ENCODE peak calls at places on chromosomes 3 and 15, in nine cellular contexts. V, K, E, Z, M, J, O, W and G are unnamed samples.
A peak's percentile ranks its signal among the peaks of the same experiment; 100 is the strongest.

GRCh38 chr3:171950373-171950772 is 89.0 kb upstream of the FNDC3B start:
- DNase-seq in V (no peak), K (peak; percentile 71), E (peak; percentile 76), Z (no peak), M (peak; percentile 45), J (peak; percentile 49), O (no peak), W (peak; percentile 52), G (no peak)

GRCh38 chr15:40253179-40253790 is 14.4 kb downstream of the PAK6 start:
- DNase-seq in V (no peak), K (no peak), E (peak; percentile 23), Z (no peak), M (no peak), J (no peak), O (no peak), W (no peak), G (peak; percentile 91)

GRCh38 chr3:193080821-193081220 is 160.2 kb upstream of the PLAAT1 start:
- DNase-seq in V (no peak), K (no peak), E (no peak), Z (no peak), M (no peak), J (no peak), O (no peak), W (no peak), G (no peak)

GRCh38 chr3:56806407-56806806 is 4.7 kb upstream of the ARHGEF3 start:
- DNase-seq in V (peak; percentile 70), K (no peak), E (no peak), Z (no peak), M (no peak), J (no peak), O (no peak), W (no peak), G (no peak)

GRCh38 chr3:55746808-55747413 is 259.8 kb upstream of the WNT5A start:
- DNase-seq in V (no peak), K (peak; percentile 22), E (peak; percentile 48), Z (no peak), M (peak; percentile 19), J (peak; percentile 36), O (no peak), W (peak; percentile 40), G (no peak)

GRCh38 chr3:178131801-178132200 is 404.4 kb upstream of the KCNMB2 start:
- DNase-seq in V (no peak), K (peak; percentile 39), E (peak; percentile 12), Z (no peak), M (no peak), J (peak; percentile 78), O (no peak), W (peak; percentile 66), G (no peak)

GRCh38 chr3:87272718-87273337 is 3.6 kb downstream of the POU1F1 start:
- DNase-seq in V (no peak), K (no peak), E (no peak), Z (no peak), M (no peak), J (no peak), O (no peak), W (no peak), G (no peak)

GRCh38 chr15:62439543-62440016 is 274.5 kb upstream of the C2CD4B start:
- DNase-seq in V (no peak), K (no peak), E (no peak), Z (no peak), M (no peak), J (peak; percentile 88), O (peak; percentile 43), W (peak; percentile 42), G (no peak)

GRCh38 chr3:23620616-23621015 is 185.1 kb upstream of the UBE2E1 start:
- DNase-seq in V (no peak), K (peak; percentile 78), E (no peak), Z (no peak), M (no peak), J (no peak), O (no peak), W (no peak), G (no peak)

GRCh38 chr15:69531302-69532027 is 78.8 kb downstream of the RPLP1 start:
- DNase-seq in V (no peak), K (no peak), E (no peak), Z (no peak), M (no peak), J (no peak), O (no peak), W (no peak), G (no peak)

GRCh38 chr15:75680007-75680789 is 32.5 kb downstream of the CSPG4 start:
- DNase-seq in V (no peak), K (no peak), E (no peak), Z (peak; percentile 44), M (no peak), J (no peak), O (no peak), W (no peak), G (no peak)

GRCh38 chr3:111776844-111777483 is 82.1 kb upstream of the PHLDB2 start:
- DNase-seq in V (no peak), K (no peak), E (no peak), Z (no peak), M (no peak), J (no peak), O (no peak), W (no peak), G (no peak)

GRCh38 chr3:186368717-186369116 is 6.7 kb upstream of the DGKG start:
- DNase-seq in V (no peak), K (peak; percentile 61), E (no peak), Z (no peak), M (no peak), J (no peak), O (no peak), W (no peak), G (no peak)

GRCh38 chr3:127889461-127889863 is 25.6 kb upstream of the KBTBD12 start:
- DNase-seq in V (no peak), K (peak; percentile 64), E (no peak), Z (no peak), M (peak; percentile 69), J (peak; percentile 97), O (peak; percentile 48), W (peak; percentile 77), G (no peak)

GRCh38 chr3:134036291-134036690 is 6.6 kb upstream of the SLCO2A1 start:
- DNase-seq in V (peak; percentile 33), K (no peak), E (no peak), Z (no peak), M (no peak), J (no peak), O (no peak), W (no peak), G (no peak)

GRCh38 chr3:156761007-156761406 is 65.1 kb upstream of the LEKR1 start:
- DNase-seq in V (no peak), K (no peak), E (no peak), Z (no peak), M (no peak), J (no peak), O (no peak), W (no peak), G (no peak)

GRCh38 chr3:58043933-58044332 is 35.7 kb downstream of the FLNB start:
- DNase-seq in V (no peak), K (peak; percentile 46), E (peak; percentile 49), Z (no peak), M (no peak), J (no peak), O (no peak), W (no peak), G (no peak)
- TF ChIP-seq CTCF in V (no peak), K (no peak), E (no peak), Z (no peak), M (no peak), J (no peak), O (no peak), W (no peak), G (no peak)

GRCh38 chr3:52014613-52015012 is 18.9 kb upstream of the RPL29 start:
- DNase-seq in V (no peak), K (no peak), E (peak; percentile 29), Z (peak; percentile 66), M (no peak), J (no peak), O (no peak), W (no peak), G (no peak)
- TF ChIP-seq CTCF in V (no peak), K (peak; percentile 25), E (peak; percentile 54), Z (no peak), M (no peak), J (peak; percentile 27), O (no peak), W (peak; percentile 17), G (peak; percentile 61)

GRCh38 chr3:19901337-19901736 is 32.7 kb downstream of the EFHB start:
- DNase-seq in V (no peak), K (no peak), E (peak; percentile 18), Z (no peak), M (no peak), J (no peak), O (no peak), W (peak; percentile 39), G (no peak)
- TF ChIP-seq CTCF in V (no peak), K (no peak), E (no peak), Z (no peak), M (no peak), J (no peak), O (no peak), W (peak; percentile 7), G (peak; percentile 58)

GRCh38 chr3:50276762-50277101 is 2.2 kb upstream of the LSMEM2 start:
- DNase-seq in V (no peak), K (no peak), E (no peak), Z (no peak), M (no peak), J (no peak), O (no peak), W (no peak), G (no peak)
- TF ChIP-seq CTCF in V (no peak), K (no peak), E (no peak), Z (no peak), M (no peak), J (no peak), O (no peak), W (no peak), G (no peak)

GRCh38 chr15:80567721-80568157 is 127.4 kb upstream of the ABHD17C start:
- DNase-seq in V (peak; percentile 67), K (peak; percentile 82), E (peak; percentile 82), Z (peak; percentile 52), M (peak; percentile 85), J (peak; percentile 86), O (peak; percentile 55), W (peak; percentile 95), G (no peak)
- TF ChIP-seq CTCF in V (peak; percentile 25), K (peak; percentile 86), E (peak; percentile 95), Z (no peak), M (peak; percentile 74), J (peak; percentile 94), O (no peak), W (peak; percentile 95), G (peak; percentile 94)